ENCODE peak calls at places on chromosome 21, in eight cellular contexts. W, U, P, C, Q, L, A and I are unnamed samples.

GRCh38 chr21:46603228-46603627 is 1.7 kb downstream of the S100B start:
- DNase-seq in W (no peak), U (no peak), P (no peak), C (no peak), Q (no peak), L (peak), A (no peak), I (no peak)

GRCh38 chr21:28541371-28542112 is 451.1 kb downstream of the LTN1 start:
- DNase-seq in W (no peak), U (no peak), P (no peak), C (no peak), Q (no peak), L (no peak), A (no peak), I (no peak)

GRCh38 chr21:31873696-31874599 is 1.1 kb downstream of the HUNK start:
- DNase-seq in W (peak), U (peak), P (peak), C (peak), Q (peak), L (peak), A (no peak), I (no peak)

GRCh38 chr21:30193201-30193600 is 22.7 kb downstream of the CLDN8 start:
- DNase-seq in W (no peak), U (no peak), P (no peak), C (no peak), Q (no peak), L (no peak), A (no peak), I (no peak)

GRCh38 chr21:32411366-32412161 is 942 bp upstream of the EVA1C start:
- DNase-seq in W (no peak), U (peak), P (peak), C (peak), Q (peak), L (peak), A (no peak), I (peak)

GRCh38 chr21:32562426-32562825 is 22.9 kb downstream of the TCP10L start:
- DNase-seq in W (no peak), U (no peak), P (no peak), C (peak), Q (peak), L (no peak), A (no peak), I (peak)

GRCh38 chr21:34320006-34320405 is 43.8 kb upstream of the KCNE2 start:
- DNase-seq in W (no peak), U (no peak), P (no peak), C (no peak), Q (no peak), L (no peak), A (no peak), I (no peak)

GRCh38 chr21:44011123-44011773 is 861 bp upstream of the TRAPPC10 start:
- DNase-seq in W (no peak), U (peak), P (no peak), C (peak), Q (no peak), L (no peak), A (no peak), I (no peak)

GRCh38 chr21:34342476-34342875 is 21.3 kb upstream of the KCNE2 start:
- DNase-seq in W (no peak), U (no peak), P (no peak), C (no peak), Q (no peak), L (no peak), A (no peak), I (no peak)

GRCh38 chr21:15730484-15731242 is 881 bp downstream of the USP25 start:
- DNase-seq in W (no peak), U (no peak), P (no peak), C (no peak), Q (no peak), L (peak), A (no peak), I (no peak)

GRCh38 chr21:15729346-15729673 is 472 bp upstream of the USP25 start:
- DNase-seq in W (no peak), U (no peak), P (no peak), C (no peak), Q (no peak), L (no peak), A (no peak), I (no peak)

GRCh38 chr21:15731243-15731613 is 1.4 kb downstream of the USP25 start:
- DNase-seq in W (peak), U (no peak), P (no peak), C (no peak), Q (no peak), L (no peak), A (peak), I (no peak)

GRCh38 chr21:15728046-15728445 is 1.7 kb upstream of the USP25 start:
- DNase-seq in W (no peak), U (no peak), P (no peak), C (no peak), Q (no peak), L (no peak), A (no peak), I (no peak)

DNA sequence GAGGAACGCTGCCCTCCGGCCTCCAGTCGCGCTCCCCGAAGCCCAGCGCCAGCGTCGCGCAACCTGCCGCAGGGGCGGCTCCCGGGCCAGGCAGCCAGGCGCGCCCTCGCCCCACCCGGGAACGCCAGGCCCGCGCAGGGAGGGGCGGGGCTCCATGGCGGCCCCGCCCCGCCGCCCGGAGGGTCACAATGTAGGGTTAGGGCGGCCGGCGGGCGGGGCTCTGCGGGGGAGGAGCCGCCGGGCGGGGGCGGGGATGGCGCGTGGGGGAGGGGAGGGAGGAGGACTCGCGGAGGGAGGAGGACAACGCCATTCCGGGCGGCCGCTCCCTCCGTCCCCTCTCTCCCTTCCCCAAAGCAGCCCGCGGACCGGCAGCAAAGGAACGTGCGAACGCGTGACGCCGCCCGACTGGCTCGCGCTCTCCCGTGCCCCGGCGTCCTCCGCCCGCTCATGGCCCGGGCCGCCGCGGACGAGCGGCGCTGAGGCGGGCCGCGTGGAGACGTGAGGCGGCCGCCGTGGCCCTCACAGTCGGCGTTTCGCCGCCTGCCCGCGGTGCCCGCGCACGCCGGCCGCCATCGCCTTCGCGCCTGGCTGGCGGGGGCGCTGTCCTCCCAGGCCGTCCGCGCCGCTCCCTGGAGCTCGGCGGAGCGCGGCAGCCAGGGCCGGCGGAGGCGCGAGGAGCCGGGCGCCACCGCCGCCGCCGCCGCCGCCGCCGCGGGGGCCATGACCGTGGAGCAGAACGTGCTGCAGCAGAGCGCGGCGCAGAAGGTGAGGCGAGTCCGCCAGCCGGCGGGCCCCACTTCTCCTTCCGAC is at the start of gene USP25:
- DNase-seq in W (peak), U (peak), P (peak), C (peak), Q (peak), L (peak), A (peak), I (peak)
- TF ChIP-seq CTCF in W (peak), U (no peak), P (no peak), C (no peak), Q (no peak), L (peak), A (peak), I (no peak)

GRCh38 chr21:41933259-41934079 is 20.3 kb downstream of the C2CD2 start:
- DNase-seq in W (no peak), U (peak), P (peak), C (no peak), Q (no peak), L (no peak), A (no peak), I (no peak)
- H3K27ac ChIP-seq in W (peak), U (peak), P (peak), C (peak), Q (peak), L (no peak), A (peak), I (peak)

GRCh38 chr21:45254557-45254930 is 33.2 kb downstream of the POFUT2 start:
- DNase-seq in W (no peak), U (no peak), P (no peak), C (no peak), Q (no peak), L (no peak), A (no peak), I (peak)

GRCh38 chr21:45256912-45257672 is 30.6 kb downstream of the POFUT2 start:
- DNase-seq in W (no peak), U (peak), P (no peak), C (no peak), Q (no peak), L (peak), A (no peak), I (peak)

GRCh38 chr21:45253633-45254556 is 33.8 kb downstream of the POFUT2 start:
- DNase-seq in W (no peak), U (no peak), P (no peak), C (no peak), Q (no peak), L (no peak), A (no peak), I (peak)

GRCh38 chr21:45256021-45256911 is 31.4 kb downstream of the POFUT2 start:
- DNase-seq in W (no peak), U (peak), P (no peak), C (no peak), Q (no peak), L (peak), A (no peak), I (peak)

DNA sequence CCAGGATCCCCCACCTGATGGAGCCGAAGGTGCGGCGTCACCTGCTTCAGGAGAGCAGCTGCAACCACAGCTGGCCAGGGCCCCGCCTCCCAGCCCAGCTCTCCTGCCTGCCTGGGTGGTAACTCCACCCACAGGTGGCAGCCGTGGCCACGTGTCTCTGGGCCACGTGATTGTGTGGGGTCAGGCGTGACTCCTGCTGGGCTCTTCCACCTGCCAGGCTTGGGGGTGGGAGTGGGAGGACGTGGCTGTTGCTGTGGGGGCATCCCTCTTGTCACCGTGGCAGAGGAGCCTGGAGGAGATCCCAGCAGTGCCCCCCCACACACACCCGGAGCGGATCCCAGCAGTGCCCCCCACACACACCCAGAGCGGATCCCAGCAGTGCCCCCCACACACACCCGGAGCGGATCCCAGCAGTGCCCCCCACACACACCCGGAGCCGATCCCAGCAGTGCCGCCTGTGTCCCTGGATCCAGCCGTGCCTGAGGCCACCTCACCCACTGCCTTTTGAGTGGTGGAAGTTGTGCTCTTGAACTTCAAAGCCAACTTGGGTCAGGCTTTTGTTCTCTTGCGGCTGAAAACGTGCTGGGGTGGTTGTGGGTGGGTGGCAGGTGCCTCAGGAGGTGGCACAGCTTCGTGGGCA is 32.2 kb downstream of the POFUT2 start:
- DNase-seq in W (no peak), U (peak), P (no peak), C (peak), Q (no peak), L (peak), A (peak), I (peak)
- TF ChIP-seq EP300 in W (no peak), U (no peak), P (no peak), C (no peak), Q (no peak), L (no peak), A (no peak), I (no peak)

GRCh38 chr21:42545745-42546144 is 32.1 kb downstream of the SLC37A1 start:
- DNase-seq in W (no peak), U (no peak), P (peak), C (no peak), Q (no peak), L (peak), A (no peak), I (no peak)
- TF ChIP-seq CTCF in W (no peak), U (no peak), P (no peak), C (no peak), Q (no peak), L (no peak), A (no peak), I (no peak)

GRCh38 chr21:35559881-35560280 is 500.4 kb downstream of the SETD4 start:
- DNase-seq in W (no peak), U (no peak), P (no peak), C (no peak), Q (no peak), L (no peak), A (no peak), I (no peak)

GRCh38 chr21:35563885-35564451 is 496.4 kb downstream of the SETD4 start:
- DNase-seq in W (no peak), U (no peak), P (peak), C (peak), Q (no peak), L (no peak), A (no peak), I (no peak)

GRCh38 chr21:35562876-35563275 is 497.4 kb downstream of the SETD4 start:
- DNase-seq in W (no peak), U (no peak), P (no peak), C (no peak), Q (no peak), L (no peak), A (no peak), I (no peak)

GRCh38 chr21:35559128-35559831 is 501.0 kb downstream of the SETD4 start:
- DNase-seq in W (no peak), U (peak), P (no peak), C (no peak), Q (no peak), L (no peak), A (no peak), I (no peak)

DNA sequence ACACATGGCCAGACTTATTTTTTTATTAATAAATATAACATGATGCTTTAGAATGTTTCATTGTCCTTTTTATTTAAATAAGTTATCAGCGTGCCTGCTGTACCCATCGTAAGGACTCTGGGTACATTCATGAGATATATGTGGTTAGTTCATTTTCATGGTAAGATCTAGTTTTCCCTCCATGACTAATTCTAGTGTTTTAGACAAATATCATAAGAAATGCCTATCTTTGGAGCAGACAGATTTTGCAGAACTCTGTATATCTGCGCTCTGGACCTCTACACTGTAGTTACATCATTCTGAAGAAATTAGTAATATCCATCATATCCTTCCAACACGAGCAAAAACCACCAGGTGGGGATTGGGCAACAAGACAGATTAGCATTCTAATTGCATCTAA is 499.2 kb downstream of the SETD4 start:
- DNase-seq in W (no peak), U (no peak), P (no peak), C (no peak), Q (no peak), L (no peak), A (no peak), I (no peak)
- H3K27ac ChIP-seq in W (no peak), U (peak), P (no peak), C (no peak), Q (no peak), L (no peak), A (no peak), I (no peak)

GRCh38 chr21:37551406-37552355 is 185.1 kb downstream of the DYRK1A start:
- DNase-seq in W (no peak), U (no peak), P (peak), C (no peak), Q (peak), L (no peak), A (peak), I (peak)
- TF ChIP-seq EP300 in W (no peak), U (no peak), P (no peak), C (no peak), Q (no peak), L (no peak), A (no peak), I (no peak)

GRCh38 chr21:25735221-25735894 is 586 bp downstream of the GABPA start:
- DNase-seq in W (peak), U (peak), P (peak), C (peak), Q (peak), L (peak), A (peak), I (peak)
- TF ChIP-seq CTCF in W (no peak), U (no peak), P (no peak), C (peak), Q (no peak), L (no peak), A (no peak), I (no peak)

GRCh38 chr21:42784276-42784675 is 95.1 kb downstream of the WDR4 start:
- DNase-seq in W (no peak), U (peak), P (no peak), C (no peak), Q (peak), L (no peak), A (no peak), I (no peak)

GRCh38 chr21:42779431-42779861 is 99.9 kb downstream of the WDR4 start:
- DNase-seq in W (no peak), U (no peak), P (no peak), C (no peak), Q (no peak), L (no peak), A (no peak), I (no peak)

GRCh38 chr21:42782723-42783247 is 96.6 kb downstream of the WDR4 start:
- DNase-seq in W (no peak), U (peak), P (no peak), C (no peak), Q (no peak), L (no peak), A (no peak), I (no peak)

GRCh38 chr21:42781981-42782722 is 97.2 kb downstream of the WDR4 start:
- DNase-seq in W (no peak), U (peak), P (no peak), C (no peak), Q (peak), L (no peak), A (no peak), I (no peak)

DNA sequence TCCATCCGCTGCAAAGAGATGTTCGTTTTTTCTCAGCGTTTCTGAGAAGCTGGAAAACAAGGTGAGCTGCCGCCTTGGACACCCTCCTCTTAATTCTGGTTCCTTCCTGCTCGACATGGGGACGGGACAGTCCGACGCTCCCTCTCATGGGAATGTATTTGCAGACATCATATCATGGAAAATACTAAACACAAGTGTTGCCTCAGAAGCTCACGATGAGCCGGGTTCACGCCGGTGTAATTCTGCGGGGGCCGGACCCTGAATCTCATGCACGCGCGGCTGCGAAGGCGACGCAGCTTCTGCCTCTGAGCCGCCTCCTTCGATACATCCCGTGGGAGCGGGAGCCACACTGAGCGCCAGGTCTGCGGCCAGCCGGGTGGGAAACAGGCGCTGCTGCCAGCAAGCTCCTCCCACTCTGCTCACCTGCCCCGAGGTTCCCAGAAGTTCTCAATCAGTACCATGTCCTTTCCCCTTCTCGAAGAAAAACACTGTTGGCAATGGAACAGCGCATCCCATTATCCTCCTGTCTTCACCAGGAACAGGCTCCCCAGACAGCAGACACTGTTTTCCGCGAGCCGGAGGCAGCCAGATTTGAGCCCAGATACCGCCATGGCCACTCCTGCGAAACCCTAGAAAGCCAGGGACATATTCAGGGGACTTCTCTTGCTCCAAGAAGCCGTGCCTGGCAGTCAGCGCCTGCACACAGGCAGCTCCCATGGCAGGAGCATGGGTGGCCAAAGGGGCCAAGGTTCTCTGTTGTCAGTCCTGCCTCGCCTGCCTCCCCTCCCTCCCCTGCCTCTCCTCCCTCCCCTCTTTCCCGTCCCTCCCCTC is 98.0 kb downstream of the WDR4 start:
- DNase-seq in W (no peak), U (peak), P (no peak), C (peak), Q (peak), L (no peak), A (peak), I (no peak)
- H3K27ac ChIP-seq in W (no peak), U (no peak), P (peak), C (no peak), Q (no peak), L (no peak), A (peak), I (no peak)

GRCh38 chr21:27248791-27249190 is 281.9 kb upstream of the ADAMTS5 start:
- DNase-seq in W (no peak), U (no peak), P (no peak), C (no peak), Q (no peak), L (no peak), A (no peak), I (no peak)

GRCh38 chr21:27244356-27244755 is 277.5 kb upstream of the ADAMTS5 start:
- DNase-seq in W (no peak), U (no peak), P (no peak), C (no peak), Q (no peak), L (no peak), A (no peak), I (no peak)

GRCh38 chr21:27246741-27247140 is 279.9 kb upstream of the ADAMTS5 start:
- DNase-seq in W (no peak), U (no peak), P (no peak), C (no peak), Q (no peak), L (no peak), A (no peak), I (no peak)

GRCh38 chr21:27240901-27241300 is 274.0 kb upstream of the ADAMTS5 start:
- DNase-seq in W (no peak), U (no peak), P (no peak), C (no peak), Q (no peak), L (no peak), A (no peak), I (no peak)

DNA sequence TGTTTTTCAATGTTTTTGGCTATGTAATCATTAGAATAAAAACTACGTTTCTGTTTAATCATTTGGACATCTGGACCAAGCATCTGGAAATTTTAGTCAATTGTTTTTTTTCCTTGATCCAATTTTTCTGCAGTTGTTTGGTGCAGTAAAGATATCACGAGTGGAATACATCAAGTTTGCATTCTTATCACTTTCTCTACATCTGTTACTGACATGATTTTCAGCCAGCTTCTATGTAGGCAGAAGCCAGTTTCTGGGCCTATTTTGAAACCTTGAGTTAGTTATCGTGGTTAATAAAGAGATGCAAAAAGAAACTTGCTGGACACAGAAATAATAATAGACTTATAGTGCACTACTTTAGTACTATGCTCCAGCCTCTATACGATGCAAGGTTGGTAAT is 277.9 kb upstream of the ADAMTS5 start:
- DNase-seq in W (no peak), U (peak), P (no peak), C (no peak), Q (no peak), L (no peak), A (no peak), I (no peak)
- TF ChIP-seq EP300 in W (no peak), U (no peak), P (no peak), C (no peak), Q (no peak), L (no peak), A (no peak), I (no peak)